ENCODE peak calls at places on chromosomes 13 and 19, in four cellular contexts. J is heart left ventricle, W is gastrocnemius medialis, D is HCT116. R is an unnamed sample.
A peak's percentile ranks its signal among the peaks of the same experiment; 100 is the strongest.

GRCh38 chr19:13066231-13066630 is 36.4 kb downstream of the LYL1 start:
- ATAC-seq in J (no peak), W (no peak), D (no peak), R (no peak)

GRCh38 chr19:8631425-8631819 is 989 bp downstream of the NFILZ start:
- ATAC-seq in J (no peak), W (no peak), D (no peak), R (no peak)

GRCh38 chr13:49810825-49811526 is 18.5 kb upstream of the KPNA3 start:
- ATAC-seq in J (peak; percentile 78), W (no peak), D (no peak), R (no peak)

GRCh38 chr19:36051236-36051635 is 2.8 kb downstream of the THAP8 start:
- ATAC-seq in J (no peak), W (no peak), D (no peak), R (no peak)

GRCh38 chr13:60931858-60932546 is 483.6 kb downstream of the PCDH20 start:
- ATAC-seq in J (no peak), W (no peak), D (no peak), R (no peak)

GRCh38 chr13:104253063-104253680 is 1187.0 kb upstream of the SLC10A2 start:
- ATAC-seq in J (no peak), W (no peak), D (no peak), R (no peak)

GRCh38 chr19:42410371-42410770 is 16.8 kb downstream of the LIPE start:
- ATAC-seq in J (no peak), W (no peak), D (no peak), R (no peak)

GRCh38 chr13:77915676-77916075 is 3.0 kb downstream of the EDNRB start:
- ATAC-seq in J (no peak), W (no peak), D (no peak), R (no peak)

GRCh38 chr13:103350147-103350546 is 283.9 kb upstream of the SLC10A2 start:
- ATAC-seq in J (peak; percentile 61), W (no peak), D (no peak), R (no peak)

GRCh38 chr13:30831515-30831914 is 74.6 kb upstream of the MEDAG start:
- ATAC-seq in J (no peak), W (no peak), D (no peak), R (no peak)

GRCh38 chr13:95181586-95181985 is 119.7 kb downstream of the ABCC4 start:
- ATAC-seq in J (no peak), W (no peak), D (no peak), R (no peak)

GRCh38 chr19:51689751-51690358 is 3.3 kb upstream of the SPACA6 start:
- ATAC-seq in J (peak; percentile 6), W (no peak), D (peak; percentile 6), R (no peak)

GRCh38 chr13:97182065-97182890 is 39.9 kb upstream of the MBNL2 start:
- ATAC-seq in J (no peak), W (no peak), D (no peak), R (no peak)

GRCh38 chr19:56748443-56748842 is 76.9 kb upstream of the ZNF835 start:
- ATAC-seq in J (no peak), W (no peak), D (no peak), R (no peak)

GRCh38 chr13:52141299-52141698 is 12.4 kb upstream of the NEK5 start:
- ATAC-seq in J (no peak), W (no peak), D (no peak), R (no peak)

GRCh38 chr19:54186934-54187381 is 2.4 kb downstream of the MBOAT7 start:
- ATAC-seq in J (no peak), W (no peak), D (no peak), R (no peak)

GRCh38 chr13:109074853-109075252 is 445.4 kb downstream of the MYO16 start:
- ATAC-seq in J (no peak), W (no peak), D (no peak), R (no peak)

GRCh38 chr19:57269515-57270250 is 10.6 kb upstream of the ZNF460 start:
- ATAC-seq in J (no peak), W (no peak), D (no peak), R (no peak)

GRCh38 chr19:12943437-12944044 is 2.1 kb upstream of the RAD23A start:
- ATAC-seq in J (no peak), W (no peak), D (no peak), R (no peak)

GRCh38 chr13:112143753-112144615 is 77.0 kb downstream of the SOX1 start:
- ATAC-seq in J (no peak), W (no peak), D (no peak), R (no peak)

GRCh38 chr19:38308926-38309614 is 5.0 kb downstream of the C19orf33 start:
- ATAC-seq in J (no peak), W (no peak), D (no peak), R (no peak)
- H3K36me3 ChIP-seq in J (peaks cover 23% of the 10 kb centered on the region), W (no peaks in the 10 kb centered on the region), D (peaks cover 10% of the 10 kb centered on the region), R (peaks cover 54% of the 10 kb centered on the region)

GRCh38 chr19:1434577-1435060 is 3.6 kb upstream of the RPS15 start:
- ATAC-seq in J (no peak), W (no peak), D (no peak), R (no peak)
- H3K36me3 ChIP-seq in J (peaks cover 67% of the 10 kb centered on the region), W (peaks cover 2% of the 10 kb centered on the region), D (peaks cover 38% of the 10 kb centered on the region), R (peaks cover 73% of the 10 kb centered on the region)

DNA sequence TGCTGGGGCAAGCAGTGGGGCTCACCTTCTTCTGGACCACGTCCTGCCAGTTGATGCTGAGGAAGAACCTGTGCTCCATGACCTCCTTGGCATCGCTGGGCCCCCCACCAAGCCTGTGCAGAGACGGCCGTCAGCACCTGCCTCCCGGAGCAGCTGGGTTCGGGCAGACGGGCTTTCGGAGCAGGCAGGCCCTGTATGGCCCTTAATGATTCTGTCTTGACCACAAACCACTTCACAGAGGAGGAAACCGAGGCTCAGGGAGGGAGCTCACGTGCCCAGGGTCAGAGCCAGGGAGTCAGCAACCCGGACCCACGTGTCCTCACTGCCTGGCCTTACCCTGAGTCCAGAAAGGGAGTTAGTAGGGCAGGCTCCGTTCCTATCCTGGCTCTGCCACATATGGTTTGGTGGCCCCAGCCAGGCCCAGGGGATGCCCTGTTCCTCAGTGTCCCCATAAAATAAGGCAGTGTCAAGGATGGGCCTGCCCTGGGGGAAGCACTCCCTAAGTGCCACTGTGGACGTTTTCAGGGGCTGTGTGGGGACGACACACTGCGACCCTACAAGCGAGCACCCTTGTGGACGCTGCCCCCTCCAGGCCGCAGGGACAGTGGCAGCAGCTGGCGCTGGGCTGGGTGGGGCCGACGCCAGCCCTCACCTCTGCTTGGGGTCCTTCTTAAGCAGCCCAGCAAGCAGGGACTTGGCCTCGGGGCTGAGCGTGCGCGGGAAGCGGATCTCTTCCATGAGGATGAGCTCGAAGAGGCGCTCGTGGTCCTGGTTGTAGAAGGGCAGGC is 8.9 kb upstream of the CCNP start:
- ATAC-seq in J (no peak), W (no peak), D (no peak), R (no peak)
- H3K36me3 ChIP-seq in J (peaks cover 60% of the 10 kb centered on the region), W (peaks cover 3% of the 10 kb centered on the region), D (peaks cover 6% of the 10 kb centered on the region), R (peaks cover 84% of the 10 kb centered on the region)

GRCh38 chr13:75801388-75801787 is 165.3 kb downstream of the LMO7 start:
- ATAC-seq in J (no peak), W (no peak), D (no peak), R (no peak)
- H3K36me3 ChIP-seq in J (peaks cover 25% of the 10 kb centered on the region), W (no peaks in the 10 kb centered on the region), D (no peaks in the 10 kb centered on the region), R (peaks cover 28% of the 10 kb centered on the region)

GRCh38 chr13:45396548-45397095 is 21.6 kb downstream of the SLC25A30 start:
- ATAC-seq in J (peak; percentile 21), W (no peak), D (no peak), R (no peak)
- H3K36me3 ChIP-seq in J (peaks cover 88% of the 10 kb centered on the region), W (no peaks in the 10 kb centered on the region), D (peaks cover 27% of the 10 kb centered on the region), R (no peaks in the 10 kb centered on the region)

DNA sequence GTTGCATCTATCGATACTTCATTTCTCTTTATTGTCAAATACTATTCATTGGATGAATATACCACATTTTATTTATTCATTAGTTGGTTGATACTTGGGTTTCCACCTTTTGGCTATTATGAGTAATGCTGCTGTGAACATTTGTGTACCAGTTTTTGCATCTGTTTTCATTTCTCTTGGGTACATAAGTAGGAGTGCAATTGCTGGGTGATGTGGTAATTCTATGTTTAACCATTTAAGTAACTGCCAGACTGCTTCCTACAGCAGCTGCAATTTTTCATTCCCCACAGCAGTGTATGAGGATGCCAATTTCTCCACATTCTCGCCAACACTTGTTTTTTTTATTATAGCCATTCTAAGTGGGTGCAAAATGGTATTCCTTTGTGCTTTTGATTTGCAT is 2.6 kb downstream of the KCNJ14 start:
- ATAC-seq in J (no peak), W (no peak), D (no peak), R (no peak)
- H3K36me3 ChIP-seq in J (peaks cover 11% of the 10 kb centered on the region), W (no peaks in the 10 kb centered on the region), D (peaks cover 46% of the 10 kb centered on the region), R (no peaks in the 10 kb centered on the region)

GRCh38 chr19:31317098-31317497 is 32.1 kb downstream of the TSHZ3 start:
- ATAC-seq in J (no peak), W (no peak), D (no peak), R (no peak)

GRCh38 chr19:31317542-31317941 is 31.7 kb downstream of the TSHZ3 start:
- ATAC-seq in J (peak; percentile 21), W (no peak), D (no peak), R (no peak)

GRCh38 chr19:31314849-31315620 is 34.2 kb downstream of the TSHZ3 start:
- ATAC-seq in J (no peak), W (no peak), D (no peak), R (no peak)

GRCh38 chr19:31315621-31316011 is 33.6 kb downstream of the TSHZ3 start:
- ATAC-seq in J (no peak), W (no peak), D (no peak), R (no peak)

DNA sequence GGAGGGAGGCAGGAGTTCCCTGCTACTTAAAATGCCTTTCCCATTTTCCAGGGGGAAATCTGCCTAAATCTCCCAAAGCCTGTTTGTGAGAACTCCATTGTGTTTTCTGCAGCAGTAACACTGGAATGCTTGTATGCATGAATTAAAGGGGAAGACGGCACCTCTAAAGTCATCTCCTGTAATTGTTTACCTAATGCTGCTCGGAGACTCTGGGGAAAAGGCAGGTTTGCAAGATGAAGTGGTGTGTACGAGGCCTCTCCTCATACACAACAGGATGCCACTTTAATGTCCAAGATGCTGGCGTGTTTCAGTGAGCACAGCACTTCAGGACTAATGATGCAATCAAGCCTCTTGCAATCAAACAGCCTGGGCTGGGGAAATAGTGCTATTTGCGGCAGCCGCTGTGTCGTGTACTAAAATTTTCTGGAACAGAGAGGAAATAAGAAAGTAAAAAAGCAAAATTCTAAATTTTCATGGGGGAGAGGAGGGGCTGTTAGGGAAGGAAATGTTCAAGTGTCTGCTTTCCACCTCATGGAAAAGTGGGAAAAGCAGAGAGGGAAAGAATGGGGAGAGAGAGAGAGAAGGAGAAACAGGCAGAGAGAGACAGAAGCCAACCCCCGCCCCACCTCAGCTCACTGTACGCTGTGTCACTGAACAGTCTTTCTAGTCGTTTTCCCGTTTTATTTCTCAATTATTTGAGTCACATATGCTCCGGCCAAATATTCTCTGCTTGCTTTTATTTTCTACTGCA is 32.9 kb downstream of the TSHZ3 start:
- ATAC-seq in J (peak; percentile 79), W (peak; percentile 83), D (no peak), R (peak; percentile 89)
- H3K36me3 ChIP-seq in J (no peaks in the 10 kb centered on the region), W (no peaks in the 10 kb centered on the region), D (no peaks in the 10 kb centered on the region), R (peaks cover 5% of the 10 kb centered on the region)